ENCODE peak calls at places on chromosomes 1 and 21, in seven cellular contexts. I is HepG2, L is HCT116, P is GM12878, U is K562, H is H1, G is SK-N-SH. S is an unnamed sample.

GRCh38 chr1:153260980-153261792 is 1.7 kb downstream of the LORICRIN start:
- DNase-seq in I (no peak), L (no peak), P (no peak), U (peak), H (no peak), G (peak), S (no peak)

GRCh38 chr1:159921700-159922498 is 3.4 kb downstream of the TAGLN2 start:
- DNase-seq in I (no peak), L (no peak), P (no peak), U (peak), H (no peak), G (peak), S (no peak)

GRCh38 chr1:21234779-21235178 is 55.5 kb downstream of the ECE1 start:
- DNase-seq in I (no peak), L (no peak), P (no peak), U (no peak), H (no peak), G (no peak), S (no peak)

GRCh38 chr1:153795325-153795837 is 20.2 kb downstream of the SLC27A3 start:
- DNase-seq in I (no peak), L (no peak), P (no peak), U (no peak), H (no peak), G (no peak), S (no peak)

GRCh38 chr1:86247553-86248279 is 91.1 kb upstream of the COL24A1 start:
- DNase-seq in I (no peak), L (no peak), P (no peak), U (no peak), H (no peak), G (no peak), S (no peak)

GRCh38 chr1:28256197-28256827 is 3.0 kb upstream of the SESN2 start:
- DNase-seq in I (no peak), L (no peak), P (no peak), U (no peak), H (no peak), G (no peak), S (no peak)

GRCh38 chr21:45542242-45542666 is at the start of gene SLC19A1:
- DNase-seq in I (no peak), L (no peak), P (no peak), U (peak), H (no peak), G (peak), S (peak)

GRCh38 chr1:48697066-48697707 is 79.5 kb downstream of the BEND5 start:
- DNase-seq in I (peak), L (peak), P (no peak), U (peak), H (no peak), G (peak), S (peak)

GRCh38 chr1:20194224-20194623 is 7.9 kb upstream of the PLA2G2C start:
- DNase-seq in I (no peak), L (no peak), P (no peak), U (no peak), H (no peak), G (no peak), S (no peak)

GRCh38 chr1:53627031-53627430 is 111.9 kb downstream of the GLIS1 start:
- DNase-seq in I (no peak), L (no peak), P (no peak), U (no peak), H (no peak), G (peak), S (no peak)

GRCh38 chr1:171742577-171742922 is 685 bp upstream of the VAMP4 start:
- DNase-seq in I (no peak), L (no peak), P (no peak), U (peak), H (no peak), G (peak), S (no peak)

GRCh38 chr21:41973861-41974751 is 20.3 kb upstream of the C2CD2 start:
- DNase-seq in I (peak), L (no peak), P (no peak), U (no peak), H (no peak), G (no peak), S (peak)

GRCh38 chr1:231421616-231421970 is 494 bp downstream of the EGLN1 start:
- DNase-seq in I (no peak), L (no peak), P (no peak), U (no peak), H (no peak), G (no peak), S (peak)

GRCh38 chr21:35559881-35560280 is 500.4 kb downstream of the SETD4 start:
- DNase-seq in I (no peak), L (no peak), P (no peak), U (no peak), H (no peak), G (no peak), S (no peak)

GRCh38 chr1:63831409-63831808 is 57.6 kb downstream of the ROR1 start:
- DNase-seq in I (no peak), L (no peak), P (no peak), U (no peak), H (no peak), G (no peak), S (no peak)

GRCh38 chr21:28253378-28253777 is 739.3 kb downstream of the LTN1 start:
- DNase-seq in I (no peak), L (no peak), P (no peak), U (no peak), H (no peak), G (no peak), S (no peak)

GRCh38 chr1:235073331-235073967 is 55.2 kb downstream of the TOMM20 start:
- DNase-seq in I (peak), L (no peak), P (no peak), U (no peak), H (no peak), G (no peak), S (peak)

GRCh38 chr1:41497056-41497440 is 12.6 kb upstream of the EDN2 start:
- DNase-seq in I (no peak), L (no peak), P (no peak), U (no peak), H (no peak), G (no peak), S (no peak)

GRCh38 chr1:215526147-215526845 is 40.8 kb upstream of the KCTD3 start:
- DNase-seq in I (peak), L (peak), P (peak), U (peak), H (no peak), G (peak), S (peak)

GRCh38 chr1:53739109-53739681 is at the start of gene GLIS1:
- DNase-seq in I (peak), L (peak), P (no peak), U (peak), H (peak), G (peak), S (peak)

GRCh38 chr21:39073063-39073462 is 110.2 kb downstream of the PSMG1 start:
- DNase-seq in I (no peak), L (no peak), P (no peak), U (no peak), H (no peak), G (no peak), S (no peak)

GRCh38 chr1:2228157-2228594 is at the start of gene SKI:
- DNase-seq in I (no peak), L (no peak), P (no peak), U (no peak), H (no peak), G (no peak), S (no peak)

GRCh38 chr21:28124541-28124940 is 868.1 kb downstream of the LTN1 start:
- DNase-seq in I (no peak), L (no peak), P (no peak), U (no peak), H (no peak), G (no peak), S (no peak)

GRCh38 chr1:38037481-38037939 is 9.1 kb downstream of the POU3F1 start:
- DNase-seq in I (no peak), L (no peak), P (no peak), U (peak), H (no peak), G (peak), S (no peak)
- TF ChIP-seq JUND in I (no peak), L (no peak), P (no peak), U (no peak), H (no peak), G (no peak), S (no peak)

DNA sequence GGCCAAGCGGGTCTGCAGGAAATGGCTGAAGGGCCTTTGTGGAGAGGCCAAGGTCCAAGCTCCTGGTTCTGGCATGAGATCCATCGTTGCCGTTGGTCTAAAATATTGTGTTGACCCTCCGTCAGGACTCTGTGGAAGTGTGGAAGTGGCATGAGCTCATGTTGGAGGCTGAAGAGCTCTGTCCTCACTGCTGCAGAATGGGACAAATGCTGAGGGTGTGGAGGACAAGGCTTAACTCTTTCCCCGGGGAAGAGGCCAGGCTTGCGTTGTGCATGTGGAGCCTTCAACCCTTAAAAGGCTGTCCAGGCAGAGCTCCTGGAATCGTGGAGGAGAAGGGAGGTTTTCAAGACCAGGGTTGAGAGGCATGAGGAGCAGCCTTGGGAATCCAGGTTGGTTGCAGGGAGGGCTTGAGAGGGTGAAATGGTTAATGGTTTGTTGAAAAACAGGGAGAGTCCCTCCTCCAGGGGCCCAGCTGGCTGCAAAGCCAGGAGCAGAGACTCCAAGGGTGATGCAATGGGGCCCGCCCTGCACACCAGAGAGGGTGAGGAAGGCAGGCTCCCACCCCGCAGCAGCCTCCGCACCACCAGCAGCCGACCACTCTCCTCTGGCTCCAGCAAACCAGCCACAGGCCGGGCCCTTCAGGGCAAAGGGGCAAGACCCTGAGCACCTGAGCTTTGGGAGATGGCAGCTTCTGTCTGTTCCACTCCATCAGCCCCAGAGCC is 6.7 kb upstream of the AHCYL1 start:
- DNase-seq in I (no peak), L (no peak), P (no peak), U (no peak), H (no peak), G (no peak), S (no peak)
- TF ChIP-seq JUND in I (no peak), L (no peak), P (no peak), U (no peak), H (no peak), G (no peak), S (no peak)

GRCh38 chr1:96362623-96363022 is 359.0 kb upstream of the PTBP2 start:
- DNase-seq in I (peak), L (peak), P (no peak), U (no peak), H (no peak), G (no peak), S (no peak)
- TF ChIP-seq JUND in I (no peak), L (peak), P (no peak), U (no peak), H (no peak), G (peak), S (no peak)

GRCh38 chr1:227449051-227449450 is 114.3 kb upstream of the ZNF678 start:
- DNase-seq in I (peak), L (no peak), P (no peak), U (peak), H (no peak), G (peak), S (no peak)
- TF ChIP-seq JUND in I (no peak), L (no peak), P (no peak), U (no peak), H (no peak), G (no peak), S (no peak)

GRCh38 chr1:36322786-36323635 is 434 bp downstream of the EVA1B start:
- DNase-seq in I (no peak), L (no peak), P (no peak), U (peak), H (no peak), G (peak), S (no peak)

GRCh38 chr1:36323636-36324321 is at the start of gene EVA1B:
- DNase-seq in I (peak), L (no peak), P (no peak), U (peak), H (no peak), G (peak), S (no peak)

GRCh38 chr1:36320767-36321118 is 2.7 kb downstream of the EVA1B start:
- DNase-seq in I (no peak), L (no peak), P (no peak), U (no peak), H (no peak), G (no peak), S (no peak)

GRCh38 chr1:36321119-36321951 is 2.1 kb downstream of the EVA1B start:
- DNase-seq in I (no peak), L (peak), P (no peak), U (peak), H (peak), G (peak), S (no peak)

GRCh38 chr1:36322085-36322785 is 1.2 kb downstream of the EVA1B start:
- DNase-seq in I (no peak), L (no peak), P (no peak), U (no peak), H (no peak), G (no peak), S (no peak)
- TF ChIP-seq JUND in I (no peak), L (no peak), P (no peak), U (no peak), H (no peak), G (no peak), S (no peak)

GRCh38 chr1:168734271-168734670 is 5.3 kb upstream of the DPT start:
- DNase-seq in I (no peak), L (no peak), P (no peak), U (no peak), H (no peak), G (no peak), S (no peak)

GRCh38 chr1:168735987-168736386 is 7.0 kb upstream of the DPT start:
- DNase-seq in I (no peak), L (no peak), P (no peak), U (no peak), H (no peak), G (no peak), S (no peak)

GRCh38 chr1:168733241-168733640 is 4.2 kb upstream of the DPT start:
- DNase-seq in I (no peak), L (no peak), P (no peak), U (no peak), H (no peak), G (no peak), S (no peak)

GRCh38 chr1:168736450-168736980 is 7.5 kb upstream of the DPT start:
- DNase-seq in I (no peak), L (no peak), P (no peak), U (no peak), H (no peak), G (no peak), S (no peak)

DNA sequence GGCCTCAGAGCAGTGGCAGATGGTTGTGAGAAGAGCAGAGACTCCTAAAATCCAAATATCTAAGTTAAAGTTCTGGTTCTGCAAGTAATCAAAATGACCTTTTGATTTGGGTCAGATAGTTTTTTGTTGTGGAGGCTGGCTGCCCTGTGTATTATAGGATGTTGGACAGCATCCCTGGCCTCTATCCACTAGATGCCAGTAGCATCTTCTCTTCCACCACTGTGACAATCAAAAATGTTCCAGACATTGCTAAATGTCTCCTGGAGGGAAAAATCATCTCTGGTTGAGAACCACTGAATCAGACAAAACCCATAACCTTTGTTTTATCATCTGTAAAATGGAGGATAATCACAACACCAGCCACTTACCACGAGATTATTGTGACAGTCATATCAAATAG is 5.9 kb upstream of the DPT start:
- DNase-seq in I (no peak), L (no peak), P (no peak), U (no peak), H (no peak), G (no peak), S (peak)
- TF ChIP-seq JUND in I (no peak), L (no peak), P (no peak), U (no peak), H (no peak), G (no peak), S (no peak)